ENCODE peak calls at places on chromosomes 6 and 20, in six cellular contexts. X is neuronal stem cell, U is H1, N is mesendoderm, A is H9, L is mesenchymal stem cell. G is an unnamed sample.

GRCh38 chr6:150323205-150323604 is 45.6 kb upstream of the IYD start:
- DNase-seq in X (no peak), U (no peak), N (no peak), A (no peak), L (no peak), G (no peak)

GRCh38 chr6:136782021-136782770 is 10.1 kb downstream of the MAP3K5 start:
- DNase-seq in X (no peak), U (no peak), N (peak; percentile 65), A (no peak), L (peak; percentile 45), G (peak; percentile 79)

GRCh38 chr20:37907677-37908397 is 4.9 kb downstream of the VSTM2L start:
- DNase-seq in X (no peak), U (no peak), N (peak; percentile 80), A (peak; percentile 53), L (no peak), G (peak; percentile 42)

GRCh38 chr6:42978793-42979522 is at the start of gene PEX6:
- DNase-seq in X (peak; percentile 76), U (peak; percentile 89), N (peak; percentile 95), A (peak; percentile 96), L (peak; percentile 91), G (peak; percentile 80)

GRCh38 chr6:138953451-138953850 is 34.6 kb downstream of the REPS1 start:
- DNase-seq in X (no peak), U (no peak), N (no peak), A (no peak), L (no peak), G (peak; percentile 22)

GRCh38 chr6:134267917-134268361 is 50.0 kb downstream of the SGK1 start:
- DNase-seq in X (peak; percentile 33), U (peak; percentile 57), N (peak; percentile 60), A (peak; percentile 81), L (no peak), G (no peak)

GRCh38 chr6:159838020-159838744 is 38.1 kb downstream of the PNLDC1 start:
- DNase-seq in X (no peak), U (no peak), N (peak; percentile 15), A (no peak), L (no peak), G (no peak)

GRCh38 chr6:116412270-116412669 is 41.5 kb downstream of the DSE start:
- DNase-seq in X (no peak), U (no peak), N (peak; percentile 17), A (no peak), L (no peak), G (no peak)

GRCh38 chr20:35904982-35905663 is 49.2 kb downstream of the SCAND1 start:
- DNase-seq in X (no peak), U (no peak), N (no peak), A (no peak), L (no peak), G (no peak)

GRCh38 chr20:49594143-49594928 is 26.4 kb upstream of the PTGIS start:
- DNase-seq in X (no peak), U (no peak), N (no peak), A (no peak), L (no peak), G (peak; percentile 87)

GRCh38 chr6:146595981-146596731 is 2.6 kb upstream of the ADGB start:
- DNase-seq in X (no peak), U (no peak), N (no peak), A (no peak), L (no peak), G (no peak)

GRCh38 chr6:158125271-158125670 is 42.8 kb downstream of the SERAC1 start:
- DNase-seq in X (no peak), U (no peak), N (no peak), A (no peak), L (no peak), G (no peak)

DNA sequence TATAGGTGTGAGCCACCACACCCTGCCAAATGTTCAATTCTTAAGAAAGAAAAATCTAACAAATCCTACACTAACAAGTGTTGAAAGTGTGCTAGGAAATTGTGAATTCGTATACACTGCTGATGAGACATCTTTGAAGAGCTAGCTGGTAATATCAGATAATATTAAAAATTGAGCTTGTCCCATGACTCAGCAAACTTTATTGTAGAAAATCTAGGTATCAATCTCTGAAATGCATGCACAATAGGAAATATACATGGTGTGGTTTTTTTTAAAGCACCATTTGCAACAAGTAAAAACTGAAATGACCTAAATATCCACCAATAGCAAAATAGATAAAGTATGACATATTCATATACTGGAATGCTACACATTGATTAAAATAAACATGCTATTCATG is 110.1 kb upstream of the NXT1 start:
- DNase-seq in X (no peak), U (no peak), N (no peak), A (no peak), L (no peak), G (no peak)
- H3K18ac ChIP-seq in X (no peak overlapping the region), U (no peak overlapping the region), N (no peak overlapping the region), A (no peak overlapping the region), L (no peak overlapping the region), G (no peak overlapping the region)

GRCh38 chr20:25390538-25391528 is at the start of gene ABHD12:
- DNase-seq in X (peak; percentile 92), U (peak; percentile 92), N (peak; percentile 98), A (peak; percentile 97), L (peak; percentile 97), G (peak; percentile 95)
- H3K18ac ChIP-seq in X (peak within 1 kb of the TSS; percentile 97), U (peak within 1 kb of the TSS; percentile 90), N (peak within 1 kb of the TSS; percentile 9), A (peak within 1 kb of the TSS; percentile 75), L (peak within 1 kb of the TSS; percentile 90), G (peak within 1 kb of the TSS; percentile 89)

GRCh38 chr6:132816665-132817064 is 2.3 kb downstream of the RPS12 start:
- DNase-seq in X (no peak), U (no peak), N (no peak), A (no peak), L (peak; percentile 7), G (no peak)

GRCh38 chr6:132813173-132813856 is 1.1 kb upstream of the RPS12 start:
- DNase-seq in X (no peak), U (peak; percentile 48), N (peak; percentile 63), A (peak; percentile 46), L (peak; percentile 71), G (no peak)

GRCh38 chr6:132812756-132813172 is 1.6 kb upstream of the RPS12 start:
- DNase-seq in X (no peak), U (no peak), N (peak; percentile 50), A (no peak), L (peak; percentile 39), G (peak; percentile 59)

GRCh38 chr6:132812255-132812732 is 2.1 kb upstream of the RPS12 start:
- DNase-seq in X (no peak), U (no peak), N (no peak), A (no peak), L (peak; percentile 44), G (peak; percentile 66)

GRCh38 chr6:132814716-132815570 is 574 bp downstream of the RPS12 start:
- DNase-seq in X (no peak), U (no peak), N (peak; percentile 34), A (no peak), L (no peak), G (no peak)
- H3K18ac ChIP-seq in X (no peak overlapping the region), U (peak overlapping the region; percentile 76), N (no peak overlapping the region), A (no peak overlapping the region), L (no peak overlapping the region), G (no peak overlapping the region)

GRCh38 chr20:478010-478948 is 15.9 kb upstream of the TBC1D20 start:
- DNase-seq in X (no peak), U (no peak), N (peak; percentile 40), A (no peak), L (peak; percentile 69), G (peak; percentile 87)
- H3K18ac ChIP-seq in X (no peak overlapping the region), U (no peak overlapping the region), N (no peak overlapping the region), A (no peak overlapping the region), L (no peak overlapping the region), G (no peak overlapping the region)